ENCODE peak calls at places on chromosomes 13 and 19, in four cellular contexts. H is mesendoderm, L is colonic mucosa, E is GOT3. D is an unnamed sample.

GRCh38 chr19:42443944-42444398 is 1.2 kb upstream of the CXCL17 start:
- DNase-seq in H (no peak), E (no peak), L (peak; percentile 48), D (no peak)

GRCh38 chr13:51781246-51782022 is 22.5 kb downstream of the DHRS12 start:
- DNase-seq in H (peak; percentile 78), L (no peak), E (no peak), D (no peak)

GRCh38 chr13:28047784-28048388 is 52.5 kb downstream of the FLT3 start:
- DNase-seq in E (no peak), H (no peak), L (no peak), D (no peak)

GRCh38 chr13:92842145-92842544 is 384.5 kb upstream of the GPC6 start:
- DNase-seq in E (no peak), H (peak; percentile 35), L (no peak), D (no peak)

GRCh38 chr13:41383400-41383799 is 72.3 kb downstream of the NAA16 start:
- DNase-seq in L (no peak), E (no peak), H (no peak), D (no peak)

GRCh38 chr13:51659276-51660127 is 75.2 kb downstream of the WDFY2 start:
- DNase-seq in L (no peak), H (no peak), E (no peak), D (no peak)

GRCh38 chr13:113166266-113166665 is 7.8 kb downstream of the PROZ start:
- DNase-seq in E (no peak), L (no peak), H (no peak), D (no peak)

GRCh38 chr13:46668302-46668720 is 115.3 kb downstream of the LRCH1 start:
- DNase-seq in L (peak; percentile 44), E (no peak), H (no peak), D (no peak)

GRCh38 chr19:36719687-36720556 is 32.5 kb downstream of the ZNF567 start:
- DNase-seq in H (peak; percentile 48), E (no peak), L (no peak), D (no peak)

GRCh38 chr13:65456150-65456912 is 1773.8 kb downstream of the PCDH9 start:
- DNase-seq in E (no peak), H (no peak), L (no peak), D (no peak)

GRCh38 chr19:5805465-5806132 is 732 bp downstream of the NRTN start:
- DNase-seq in E (no peak), H (peak; percentile 87), L (peak; percentile 79), D (peak; percentile 36)

GRCh38 chr13:38687246-38688229 is 661 bp downstream of the FREM2 start:
- DNase-seq in L (no peak), E (no peak), H (peak; percentile 41), D (no peak)

GRCh38 chr13:100131863-100132574 is 43.1 kb downstream of the PCCA start:
- DNase-seq in H (peak; percentile 61), L (no peak), E (no peak), D (no peak)

GRCh38 chr19:15672580-15673175 is at the start of gene CYP4F12:
- DNase-seq in H (no peak), L (peak; percentile 97), E (peak; percentile 11), D (no peak)

GRCh38 chr19:3274245-3275067 is 50.0 kb downstream of the CELF5 start:
- DNase-seq in E (no peak), L (no peak), H (no peak), D (no peak)

GRCh38 chr13:112059457-112060317 is 7.3 kb upstream of the SOX1 start:
- DNase-seq in H (no peak), L (no peak), E (no peak), D (no peak)

GRCh38 chr13:44902793-44903192 is 86.5 kb downstream of the NUFIP1 start:
- DNase-seq in H (no peak), E (no peak), L (no peak), D (no peak)

GRCh38 chr19:33385956-33386355 is 12.4 kb downstream of the CEBPG start:
- DNase-seq in H (no peak), E (no peak), L (no peak), D (no peak)

GRCh38 chr13:79492313-79492798 is 11.4 kb downstream of the NDFIP2 start:
- DNase-seq in H (peak; percentile 61), L (no peak), E (no peak), D (no peak)

GRCh38 chr13:49297338-49297737 is 49.6 kb downstream of the CDADC1 start:
- DNase-seq in E (no peak), L (no peak), H (no peak), D (no peak)

GRCh38 chr13:20609145-20609544 is 42.2 kb downstream of the IFT88 start:
- DNase-seq in L (no peak), H (no peak), E (no peak), D (no peak)

GRCh38 chr19:5271145-5271544 is 69.5 kb downstream of the PTPRS start:
- DNase-seq in E (no peak), H (peak; percentile 32), L (no peak), D (no peak)

GRCh38 chr13:67221630-67222226 is 8.4 kb downstream of the PCDH9 start:
- DNase-seq in H (no peak), E (no peak), L (no peak), D (no peak)

GRCh38 chr19:34254552-34255432 is at the start of gene GARRE1:
- DNase-seq in H (peak; percentile 54), L (peak; percentile 41), E (no peak), D (peak; percentile 17)

GRCh38 chr13:112990783-112991182 is 21.8 kb downstream of the MCF2L start:
- DNase-seq in H (peak; percentile 74), L (peak; percentile 87), E (no peak), D (no peak)

GRCh38 chr13:60759499-60759898 is 362.5 kb downstream of the TDRD3 start:
- DNase-seq in H (peak; percentile 95), E (no peak), L (peak; percentile 18), D (no peak)

GRCh38 chr13:30739646-30740642 is 4.6 kb downstream of the ALOX5AP start:
- DNase-seq in H (peak; percentile 83), L (no peak), E (no peak), D (no peak)